ENCODE peak calls at places on chromosomes 7 and 10, in eight cellular contexts. E is adrenal gland, V is anterior cingulate cortex, Q is AG20443, X is Caki2, U is ascending aorta, M is HT1080, B is GM10248. G is an unnamed sample.

GRCh38 chr10:126525326-126525725 is 137.0 kb upstream of the ADAM12 start:
- DNase-seq in E (no peak), V (no peak), Q (no peak), X (no peak), U (no peak), M (no peak), B (no peak), G (no peak)

GRCh38 chr10:28676968-28677888 is at the start of gene BAMBI:
- DNase-seq in E (peak; percentile 92), V (peak; percentile 92), Q (peak; percentile 97), X (peak; percentile 82), U (peak; percentile 96), M (peak; percentile 76), B (peak; percentile 92), G (peak; percentile 84)

GRCh38 chr10:80411267-80411668 is 2.9 kb downstream of the PRXL2A start:
- DNase-seq in E (peak; percentile 68), V (no peak), Q (no peak), X (no peak), U (no peak), M (no peak), B (no peak), G (no peak)

GRCh38 chr7:81871606-81872265 is 101.9 kb upstream of the HGF start:
- DNase-seq in E (no peak), V (no peak), Q (no peak), X (no peak), U (no peak), M (no peak), B (no peak), G (no peak)

GRCh38 chr7:76063525-76063924 is 15.6 kb downstream of the MDH2 start:
- DNase-seq in E (peak; percentile 74), V (no peak), Q (peak; percentile 28), X (no peak), U (no peak), M (no peak), B (peak; percentile 8), G (no peak)

GRCh38 chr10:30188567-30189253 is 129.3 kb upstream of the JCAD start:
- DNase-seq in E (no peak), V (no peak), Q (no peak), X (no peak), U (no peak), M (no peak), B (no peak), G (no peak)

GRCh38 chr7:147472556-147472955 is 1118.0 kb upstream of the C7orf33 start:
- DNase-seq in E (no peak), V (no peak), Q (no peak), X (peak; percentile 35), U (no peak), M (no peak), B (no peak), G (no peak)

GRCh38 chr10:99266383-99266782 is 30.7 kb upstream of the HPSE2 start:
- DNase-seq in E (no peak), V (no peak), Q (no peak), X (no peak), U (no peak), M (no peak), B (no peak), G (no peak)

GRCh38 chr7:77989981-77990566 is 191.5 kb downstream of the PHTF2 start:
- DNase-seq in E (no peak), V (no peak), Q (no peak), X (peak; percentile 2), U (no peak), M (peak; percentile 35), B (no peak), G (no peak)

GRCh38 chr7:21611129-21611528 is 68.3 kb downstream of the DNAH11 start:
- DNase-seq in E (no peak), V (no peak), Q (no peak), X (no peak), U (no peak), M (no peak), B (no peak), G (no peak)

GRCh38 chr7:149097088-149097487 is 6.6 kb upstream of the ZNF786 start:
- DNase-seq in E (no peak), V (no peak), Q (no peak), X (no peak), U (no peak), M (no peak), B (no peak), G (no peak)

GRCh38 chr7:148849393-148850098 is 34.5 kb downstream of the EZH2 start:
- DNase-seq in E (no peak), V (no peak), Q (no peak), X (no peak), U (no peak), M (no peak), B (no peak), G (no peak)

GRCh38 chr7:106283831-106284515 is 810 bp downstream of the NAMPT start:
- DNase-seq in E (peak; percentile 71), V (peak; percentile 55), Q (peak; percentile 34), X (peak; percentile 52), U (peak; percentile 73), M (peak; percentile 48), B (no peak), G (no peak)

GRCh38 chr7:9071160-9071762 is 637.9 kb downstream of the NXPH1 start:
- DNase-seq in E (no peak), V (no peak), Q (no peak), X (no peak), U (no peak), M (no peak), B (no peak), G (no peak)

GRCh38 chr10:22579826-22580225 is 134.6 kb downstream of the PIP4K2A start:
- DNase-seq in E (no peak), V (no peak), Q (no peak), X (no peak), U (no peak), M (no peak), B (no peak), G (no peak)

GRCh38 chr10:123013456-123014419 is 4.9 kb downstream of the ACADSB start:
- DNase-seq in E (no peak), V (no peak), Q (no peak), X (no peak), U (no peak), M (no peak), B (no peak), G (no peak)

GRCh38 chr7:123440202-123440601 is 94.2 kb downstream of the IQUB start:
- DNase-seq in E (no peak), V (no peak), Q (no peak), X (no peak), U (no peak), M (no peak), B (no peak), G (no peak)

GRCh38 chr7:139231513-139232376 is 708 bp downstream of the UBN2 start:
- DNase-seq in E (peak; percentile 54), V (peak; percentile 26), Q (peak; percentile 69), X (peak; percentile 19), U (no peak), M (no peak), B (peak; percentile 43), G (no peak)

GRCh38 chr10:1660386-1660785 is 76.9 kb downstream of the ADARB2 start:
- DNase-seq in E (no peak), V (no peak), Q (no peak), X (no peak), U (no peak), M (no peak), B (no peak), G (no peak)

G was measured in stromal cell of bone marrow.